ENCODE peak calls at places on chromosomes 4 and X, in four cellular contexts. One of them, this sample, is unnamed.

GRCh38 chr4:183124865-183125264 is 25.8 kb downstream of the WWC2 start:
- DNase-seq in HepG2: no peak
- DNase-seq in K562: no peak
- DNase-seq in GM12878: no peak
- DNase-seq in this sample: no peak

GRCh38 chrX:11755724-11756123 is 2.3 kb upstream of the MSL3 start:
- DNase-seq in HepG2: peak; percentile 88
- DNase-seq in K562: no peak
- DNase-seq in GM12878: no peak
- DNase-seq in this sample: no peak

GRCh38 chr4:114384629-114385028 is 214.0 kb upstream of the UGT8 start:
- DNase-seq in GM12878: no peak
- DNase-seq in K562: no peak
- DNase-seq in HepG2: peak; percentile 18
- DNase-seq in this sample: no peak

GRCh38 chr4:39151120-39151713 is 31.1 kb upstream of the WDR19 start:
- DNase-seq in HepG2: no peak
- DNase-seq in K562: no peak
- DNase-seq in GM12878: no peak
- DNase-seq in this sample: no peak

GRCh38 chrX:118971552-118971951 is 2.9 kb upstream of the LONRF3 start:
- DNase-seq in K562: no peak
- DNase-seq in GM12878: no peak
- DNase-seq in HepG2: no peak
- DNase-seq in this sample: no peak

GRCh38 chr4:931194-931959 is 739 bp downstream of the GAK start:
- DNase-seq in K562: peak; percentile 41
- DNase-seq in GM12878: no peak
- DNase-seq in HepG2: peak; percentile 9
- DNase-seq in this sample: no peak

GRCh38 chr4:134906404-134907023 is 704.9 kb upstream of the PABPC4L start:
- DNase-seq in GM12878: no peak
- DNase-seq in HepG2: no peak
- DNase-seq in K562: no peak
- DNase-seq in this sample: no peak

GRCh38 chrX:150697641-150698040 is 4.4 kb downstream of the MTMR1 start:
- DNase-seq in K562: no peak
- DNase-seq in HepG2: no peak
- DNase-seq in GM12878: no peak
- DNase-seq in this sample: no peak

GRCh38 chr4:105306158-105306781 is 159.6 kb downstream of the TET2 start:
- DNase-seq in HepG2: no peak
- DNase-seq in K562: no peak
- DNase-seq in GM12878: peak; percentile 91
- DNase-seq in this sample: no peak

GRCh38 chr4:77449162-77449561 is 156.5 kb upstream of the CXCL13 start:
- DNase-seq in K562: no peak
- DNase-seq in HepG2: no peak
- DNase-seq in GM12878: no peak
- DNase-seq in this sample: no peak

DNA sequence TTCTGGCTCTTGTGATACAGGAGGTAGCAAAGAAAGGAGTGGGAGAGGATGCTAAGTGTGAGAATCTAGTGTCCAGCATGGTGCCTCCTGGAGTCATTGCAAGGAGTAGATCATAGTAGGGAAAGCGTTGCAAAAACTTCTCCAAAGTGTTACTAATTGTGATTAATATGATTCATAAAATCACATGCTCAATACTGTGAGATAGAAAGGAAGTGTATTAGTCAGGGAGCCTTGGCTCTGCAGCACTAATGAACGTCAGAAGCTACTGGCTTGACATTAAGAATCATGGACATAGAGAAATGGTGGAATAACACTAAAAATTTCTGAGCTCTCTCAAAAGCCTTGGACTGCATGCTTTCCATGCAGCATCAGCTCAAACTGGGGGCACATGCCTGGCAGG is 299.1 kb downstream of the EVC2 start:
- DNase-seq in GM12878: no peak
- DNase-seq in HepG2: no peak
- DNase-seq in K562: no peak
- DNase-seq in this sample: no peak
- TF ChIP-seq CBFB in GM12878: no peak
- TF ChIP-seq CBFB in HepG2: no peak
- TF ChIP-seq CBFB in K562: no peak
- TF ChIP-seq CBFB in this sample: no peak

GRCh38 chrX:134004038-134004437 is 18.6 kb upstream of the GPC3 start:
- DNase-seq in HepG2: no peak
- DNase-seq in K562: no peak
- DNase-seq in GM12878: no peak
- DNase-seq in this sample: no peak

GRCh38 chrX:133995759-133996158 is 10.4 kb upstream of the GPC3 start:
- DNase-seq in HepG2: no peak
- DNase-seq in K562: no peak
- DNase-seq in GM12878: no peak
- DNase-seq in this sample: no peak

GRCh38 chrX:133999013-133999705 is 13.8 kb upstream of the GPC3 start:
- DNase-seq in GM12878: no peak
- DNase-seq in K562: no peak
- DNase-seq in HepG2: no peak
- DNase-seq in this sample: no peak

GRCh38 chrX:134002921-134003615 is 17.7 kb upstream of the GPC3 start:
- DNase-seq in K562: no peak
- DNase-seq in GM12878: no peak
- DNase-seq in HepG2: no peak
- DNase-seq in this sample: no peak

DNA sequence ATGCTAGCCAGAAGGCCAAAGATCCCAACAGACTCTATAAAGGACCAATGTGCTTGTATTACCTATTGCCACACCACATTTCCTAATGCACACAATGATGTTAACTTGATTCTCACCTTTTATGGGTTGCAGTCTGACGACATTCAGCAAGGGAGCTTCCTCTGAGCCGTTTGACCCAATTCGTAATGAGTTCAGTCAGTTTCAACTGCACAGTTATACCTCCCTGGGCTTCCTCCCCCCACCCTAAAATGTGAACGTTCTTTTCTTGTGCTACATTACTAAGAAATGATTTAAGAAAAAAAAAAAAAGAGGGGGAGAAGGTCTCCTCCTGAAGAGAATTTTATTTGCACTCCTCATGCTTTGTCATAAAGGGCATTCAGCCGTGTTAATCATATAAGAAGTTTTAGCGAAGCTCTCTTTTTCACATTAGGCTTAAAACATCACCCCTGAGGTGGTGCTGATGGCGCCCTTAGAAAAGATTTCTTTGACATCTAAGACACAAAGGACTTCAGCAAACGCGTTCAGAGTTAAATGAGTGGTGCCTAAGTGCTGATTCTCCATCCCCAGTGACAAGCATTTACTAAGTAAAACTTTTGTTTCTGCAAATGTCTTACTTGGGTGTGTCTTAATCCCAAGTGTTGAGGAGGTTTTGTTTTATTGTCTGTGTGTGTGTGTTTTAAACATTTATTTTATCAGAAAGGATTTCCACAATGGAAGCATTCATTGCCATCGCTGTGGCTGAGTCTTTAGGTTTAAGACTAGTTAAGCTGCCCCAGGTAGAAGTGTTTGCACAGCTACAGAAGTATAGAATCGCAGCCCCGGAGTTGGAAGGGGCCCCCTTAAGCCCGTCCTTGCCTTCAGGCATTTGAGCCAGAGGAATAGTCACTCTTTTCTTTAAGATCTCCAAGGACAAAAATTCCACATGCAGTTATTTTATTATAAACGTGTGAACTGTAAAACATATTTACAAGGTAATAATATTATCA is 15.2 kb upstream of the GPC3 start:
- DNase-seq in GM12878: no peak
- DNase-seq in HepG2: no peak
- DNase-seq in K562: no peak
- DNase-seq in this sample: no peak
- TF ChIP-seq MAX in GM12878: no peak
- TF ChIP-seq MAX in HepG2: no peak
- TF ChIP-seq MAX in K562: no peak
- TF ChIP-seq MAX in this sample: no peak

GRCh38 chr4:80610199-80610598 is 274.7 kb downstream of the CFAP299 start:
- DNase-seq in HepG2: no peak
- DNase-seq in K562: no peak
- DNase-seq in GM12878: no peak
- DNase-seq in this sample: no peak

GRCh38 chr4:80608285-80608980 is 272.9 kb downstream of the CFAP299 start:
- DNase-seq in K562: no peak
- DNase-seq in HepG2: no peak
- DNase-seq in GM12878: no peak
- DNase-seq in this sample: no peak

GRCh38 chr4:80611366-80611765 is 275.8 kb downstream of the CFAP299 start:
- DNase-seq in HepG2: no peak
- DNase-seq in GM12878: peak; percentile 13
- DNase-seq in K562: no peak
- DNase-seq in this sample: no peak

GRCh38 chr4:80614319-80614718 is 278.8 kb downstream of the CFAP299 start:
- DNase-seq in HepG2: no peak
- DNase-seq in GM12878: no peak
- DNase-seq in K562: no peak
- DNase-seq in this sample: peak; percentile 25

GRCh38 chr4:80610845-80611244 is 275.3 kb downstream of the CFAP299 start:
- DNase-seq in K562: no peak
- DNase-seq in GM12878: peak; percentile 63
- DNase-seq in HepG2: no peak
- DNase-seq in this sample: no peak
- TF ChIP-seq CBFB in K562: no peak
- TF ChIP-seq CBFB in GM12878: peak; percentile 38
- TF ChIP-seq CBFB in HepG2: no peak
- TF ChIP-seq CBFB in this sample: no peak

GRCh38 chr4:3868146-3868840 is 102.1 kb downstream of the ADRA2C start:
- DNase-seq in K562: no peak
- DNase-seq in GM12878: no peak
- DNase-seq in HepG2: no peak
- DNase-seq in this sample: peak; percentile 71
- TF ChIP-seq MAX in K562: no peak
- TF ChIP-seq MAX in GM12878: no peak
- TF ChIP-seq MAX in HepG2: no peak
- TF ChIP-seq MAX in this sample: no peak

GRCh38 chrX:21974011-21974385 is 33.5 kb downstream of the SMS start:
- DNase-seq in HepG2: no peak
- DNase-seq in GM12878: peak; percentile 17
- DNase-seq in K562: no peak
- DNase-seq in this sample: no peak

GRCh38 chrX:21973321-21974010 is 33.0 kb downstream of the SMS start:
- DNase-seq in GM12878: no peak
- DNase-seq in HepG2: no peak
- DNase-seq in K562: no peak
- DNase-seq in this sample: no peak

GRCh38 chrX:21975242-21975641 is 34.7 kb downstream of the SMS start:
- DNase-seq in GM12878: no peak
- DNase-seq in K562: no peak
- DNase-seq in HepG2: no peak
- DNase-seq in this sample: no peak

GRCh38 chrX:21972046-21972445 is 31.5 kb downstream of the SMS start:
- DNase-seq in GM12878: no peak
- DNase-seq in K562: no peak
- DNase-seq in HepG2: no peak
- DNase-seq in this sample: no peak

GRCh38 chrX:21972721-21973120 is 32.2 kb downstream of the SMS start:
- DNase-seq in K562: no peak
- DNase-seq in HepG2: no peak
- DNase-seq in GM12878: no peak
- DNase-seq in this sample: no peak
- TF ChIP-seq CBFB in K562: no peak
- TF ChIP-seq CBFB in HepG2: no peak
- TF ChIP-seq CBFB in GM12878: no peak
- TF ChIP-seq CBFB in this sample: no peak

DNA sequence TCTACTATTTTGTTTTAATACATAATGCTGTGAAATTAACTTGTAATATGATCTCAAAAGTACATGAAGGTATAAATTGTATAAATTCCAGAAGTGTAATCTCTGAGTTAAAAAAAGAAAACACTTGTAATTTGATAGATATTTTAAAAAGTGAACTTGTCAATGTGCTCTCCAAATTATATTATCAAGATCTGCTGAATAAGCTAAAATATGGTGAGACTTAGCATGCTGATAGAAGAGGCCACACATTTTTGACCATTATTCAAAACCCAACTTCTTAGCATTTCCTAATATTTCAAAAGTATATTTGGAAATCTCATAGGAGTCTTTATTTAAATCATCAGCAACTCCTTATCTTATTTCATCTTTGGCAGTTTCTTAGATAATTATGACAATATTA is 657.1 kb upstream of the BOD1L1 start:
- DNase-seq in HepG2: no peak
- DNase-seq in GM12878: no peak
- DNase-seq in K562: no peak
- DNase-seq in this sample: no peak
- TF ChIP-seq MAX in HepG2: no peak
- TF ChIP-seq MAX in GM12878: no peak
- TF ChIP-seq MAX in K562: no peak
- TF ChIP-seq MAX in this sample: no peak

GRCh38 chr4:20838476-20838875 is 138.2 kb downstream of the PACRGL start:
- DNase-seq in K562: no peak
- DNase-seq in HepG2: no peak
- DNase-seq in GM12878: no peak
- DNase-seq in this sample: no peak

GRCh38 chr4:20839957-20840356 is 139.7 kb downstream of the PACRGL start:
- DNase-seq in GM12878: no peak
- DNase-seq in K562: no peak
- DNase-seq in HepG2: no peak
- DNase-seq in this sample: no peak

GRCh38 chr4:20844311-20844710 is 144.1 kb downstream of the PACRGL start:
- DNase-seq in K562: no peak
- DNase-seq in GM12878: no peak
- DNase-seq in HepG2: no peak
- DNase-seq in this sample: no peak

GRCh38 chr4:20840648-20841190 is 140.5 kb downstream of the PACRGL start:
- DNase-seq in GM12878: no peak
- DNase-seq in K562: no peak
- DNase-seq in HepG2: no peak
- DNase-seq in this sample: no peak
- TF ChIP-seq CBFB in GM12878: no peak
- TF ChIP-seq CBFB in K562: no peak
- TF ChIP-seq CBFB in HepG2: no peak
- TF ChIP-seq CBFB in this sample: no peak

GRCh38 chrX:70280573-70280972 is 1.4 kb upstream of the RAB41 start:
- DNase-seq in HepG2: no peak
- DNase-seq in K562: no peak
- DNase-seq in GM12878: no peak
- DNase-seq in this sample: no peak
- TF ChIP-seq MAX in HepG2: no peak
- TF ChIP-seq MAX in K562: no peak
- TF ChIP-seq MAX in GM12878: no peak
- TF ChIP-seq MAX in this sample: no peak